ENCODE peak calls at places on chromosome 13, in four cellular contexts. One of them, this sample, is unnamed.

GRCh38 chr13:114311387-114311786 is 2.9 kb upstream of the CHAMP1 start:
- ATAC-seq in activated CD8-positive, alpha-beta T cell treated with anti-CD3 and anti-CD28 coated beads for 36 hours: no peak
- ATAC-seq in aorta: no peak
- ATAC-seq in lower lobe of right lung: no peak
- ATAC-seq in this sample: no peak

GRCh38 chr13:43272866-43273265 is 249.5 kb downstream of the DNAJC15 start:
- ATAC-seq in aorta: no peak
- ATAC-seq in activated CD8-positive, alpha-beta T cell treated with anti-CD3 and anti-CD28 coated beads for 36 hours: no peak
- ATAC-seq in lower lobe of right lung: no peak
- ATAC-seq in this sample: no peak

GRCh38 chr13:97005631-97006262 is 11.5 kb upstream of the OXGR1 start:
- ATAC-seq in aorta: no peak
- ATAC-seq in lower lobe of right lung: no peak
- ATAC-seq in activated CD8-positive, alpha-beta T cell treated with anti-CD3 and anti-CD28 coated beads for 36 hours: no peak
- ATAC-seq in this sample: no peak

GRCh38 chr13:78589206-78589605 is 14.1 kb downstream of the POU4F1 start:
- ATAC-seq in lower lobe of right lung: no peak
- ATAC-seq in aorta: peak; percentile 50
- ATAC-seq in activated CD8-positive, alpha-beta T cell treated with anti-CD3 and anti-CD28 coated beads for 36 hours: no peak
- ATAC-seq in this sample: no peak

GRCh38 chr13:45167611-45168554 is 33.0 kb downstream of the KCTD4 start:
- ATAC-seq in aorta: no peak
- ATAC-seq in lower lobe of right lung: peak; percentile 93
- ATAC-seq in activated CD8-positive, alpha-beta T cell treated with anti-CD3 and anti-CD28 coated beads for 36 hours: no peak
- ATAC-seq in this sample: no peak

GRCh38 chr13:53028637-53029121 is at the start of gene OLFM4:
- ATAC-seq in lower lobe of right lung: no peak
- ATAC-seq in aorta: no peak
- ATAC-seq in activated CD8-positive, alpha-beta T cell treated with anti-CD3 and anti-CD28 coated beads for 36 hours: no peak
- ATAC-seq in this sample: no peak

GRCh38 chr13:104750377-104750776 is 1684.2 kb upstream of the SLC10A2 start:
- ATAC-seq in activated CD8-positive, alpha-beta T cell treated with anti-CD3 and anti-CD28 coated beads for 36 hours: no peak
- ATAC-seq in aorta: no peak
- ATAC-seq in lower lobe of right lung: no peak
- ATAC-seq in this sample: no peak

GRCh38 chr13:44868397-44868796 is 120.9 kb downstream of the NUFIP1 start:
- ATAC-seq in lower lobe of right lung: no peak
- ATAC-seq in activated CD8-positive, alpha-beta T cell treated with anti-CD3 and anti-CD28 coated beads for 36 hours: peak; percentile 49
- ATAC-seq in aorta: no peak
- ATAC-seq in this sample: peak; percentile 93

GRCh38 chr13:98586400-98587144 is 9.7 kb upstream of the STK24 start:
- ATAC-seq in activated CD8-positive, alpha-beta T cell treated with anti-CD3 and anti-CD28 coated beads for 36 hours: peak; percentile 58
- ATAC-seq in aorta: no peak
- ATAC-seq in lower lobe of right lung: no peak
- ATAC-seq in this sample: peak; percentile 62

GRCh38 chr13:46168341-46168740 is 13.6 kb downstream of the LCP1 start:
- ATAC-seq in aorta: peak; percentile 67
- ATAC-seq in activated CD8-positive, alpha-beta T cell treated with anti-CD3 and anti-CD28 coated beads for 36 hours: peak; percentile 38
- ATAC-seq in lower lobe of right lung: peak; percentile 74
- ATAC-seq in this sample: peak; percentile 49

GRCh38 chr13:76336889-76337844 is 549.0 kb downstream of the KCTD12 start:
- ATAC-seq in aorta: no peak
- ATAC-seq in lower lobe of right lung: no peak
- ATAC-seq in activated CD8-positive, alpha-beta T cell treated with anti-CD3 and anti-CD28 coated beads for 36 hours: no peak
- ATAC-seq in this sample: no peak

GRCh38 chr13:33153421-33154381 is 131.9 kb downstream of the STARD13 start:
- ATAC-seq in aorta: peak; percentile 77
- ATAC-seq in activated CD8-positive, alpha-beta T cell treated with anti-CD3 and anti-CD28 coated beads for 36 hours: no peak
- ATAC-seq in lower lobe of right lung: peak; percentile 48
- ATAC-seq in this sample: no peak

GRCh38 chr13:49533586-49534269 is 38.0 kb downstream of the PHF11 start:
- ATAC-seq in lower lobe of right lung: no peak
- ATAC-seq in aorta: no peak
- ATAC-seq in activated CD8-positive, alpha-beta T cell treated with anti-CD3 and anti-CD28 coated beads for 36 hours: no peak
- ATAC-seq in this sample: no peak

GRCh38 chr13:111663505-111663904 is 343.1 kb downstream of the TEX29 start:
- ATAC-seq in lower lobe of right lung: no peak
- ATAC-seq in aorta: no peak
- ATAC-seq in activated CD8-positive, alpha-beta T cell treated with anti-CD3 and anti-CD28 coated beads for 36 hours: no peak
- ATAC-seq in this sample: no peak

GRCh38 chr13:112958127-112958989 is 10.7 kb upstream of the MCF2L start:
- ATAC-seq in aorta: no peak
- ATAC-seq in lower lobe of right lung: no peak
- ATAC-seq in activated CD8-positive, alpha-beta T cell treated with anti-CD3 and anti-CD28 coated beads for 36 hours: no peak
- ATAC-seq in this sample: no peak

GRCh38 chr13:71303144-71303543 is 563.9 kb downstream of the DACH1 start:
- ATAC-seq in activated CD8-positive, alpha-beta T cell treated with anti-CD3 and anti-CD28 coated beads for 36 hours: no peak
- ATAC-seq in aorta: no peak
- ATAC-seq in lower lobe of right lung: no peak
- ATAC-seq in this sample: no peak

GRCh38 chr13:108755084-108755483 is 125.7 kb downstream of the MYO16 start:
- ATAC-seq in aorta: no peak
- ATAC-seq in lower lobe of right lung: no peak
- ATAC-seq in activated CD8-positive, alpha-beta T cell treated with anti-CD3 and anti-CD28 coated beads for 36 hours: no peak
- ATAC-seq in this sample: no peak

GRCh38 chr13:22141636-22142035 is 470.8 kb downstream of the FGF9 start:
- ATAC-seq in lower lobe of right lung: no peak
- ATAC-seq in aorta: no peak
- ATAC-seq in activated CD8-positive, alpha-beta T cell treated with anti-CD3 and anti-CD28 coated beads for 36 hours: peak; percentile 60
- ATAC-seq in this sample: peak; percentile 59

GRCh38 chr13:103638706-103639105 is 572.5 kb upstream of the SLC10A2 start:
- ATAC-seq in aorta: no peak
- ATAC-seq in lower lobe of right lung: no peak
- ATAC-seq in activated CD8-positive, alpha-beta T cell treated with anti-CD3 and anti-CD28 coated beads for 36 hours: no peak
- ATAC-seq in this sample: no peak

GRCh38 chr13:74229242-74229641 is 95.0 kb upstream of the KLF12 start:
- ATAC-seq in activated CD8-positive, alpha-beta T cell treated with anti-CD3 and anti-CD28 coated beads for 36 hours: no peak
- ATAC-seq in lower lobe of right lung: no peak
- ATAC-seq in aorta: no peak
- ATAC-seq in this sample: no peak

GRCh38 chr13:28753208-28753892 is 34.6 kb upstream of the SLC46A3 start:
- ATAC-seq in activated CD8-positive, alpha-beta T cell treated with anti-CD3 and anti-CD28 coated beads for 36 hours: no peak
- ATAC-seq in aorta: peak; percentile 86
- ATAC-seq in lower lobe of right lung: peak; percentile 85
- ATAC-seq in this sample: no peak

GRCh38 chr13:26475176-26476110 is 82.0 kb upstream of the WASF3 start:
- ATAC-seq in aorta: no peak
- ATAC-seq in activated CD8-positive, alpha-beta T cell treated with anti-CD3 and anti-CD28 coated beads for 36 hours: no peak
- ATAC-seq in lower lobe of right lung: peak; percentile 46
- ATAC-seq in this sample: no peak

GRCh38 chr13:113488283-113488682 is 2.2 kb downstream of the DCUN1D2 start:
- ATAC-seq in activated CD8-positive, alpha-beta T cell treated with anti-CD3 and anti-CD28 coated beads for 36 hours: no peak
- ATAC-seq in aorta: no peak
- ATAC-seq in lower lobe of right lung: no peak
- ATAC-seq in this sample: no peak

GRCh38 chr13:94481966-94482365 is 2.5 kb upstream of the DCT start:
- ATAC-seq in activated CD8-positive, alpha-beta T cell treated with anti-CD3 and anti-CD28 coated beads for 36 hours: no peak
- ATAC-seq in lower lobe of right lung: no peak
- ATAC-seq in aorta: no peak
- ATAC-seq in this sample: no peak

GRCh38 chr13:24500977-24501376 is 11.6 kb downstream of the PARP4 start:
- ATAC-seq in aorta: no peak
- ATAC-seq in lower lobe of right lung: no peak
- ATAC-seq in activated CD8-positive, alpha-beta T cell treated with anti-CD3 and anti-CD28 coated beads for 36 hours: peak; percentile 62
- ATAC-seq in this sample: peak; percentile 63

GRCh38 chr13:103291693-103292572 is 225.7 kb upstream of the SLC10A2 start:
- ATAC-seq in aorta: no peak
- ATAC-seq in activated CD8-positive, alpha-beta T cell treated with anti-CD3 and anti-CD28 coated beads for 36 hours: no peak
- ATAC-seq in lower lobe of right lung: no peak
- ATAC-seq in this sample: no peak

GRCh38 chr13:76292031-76292430 is 594.2 kb downstream of the KCTD12 start:
- ATAC-seq in lower lobe of right lung: no peak
- ATAC-seq in activated CD8-positive, alpha-beta T cell treated with anti-CD3 and anti-CD28 coated beads for 36 hours: no peak
- ATAC-seq in aorta: no peak
- ATAC-seq in this sample: no peak

GRCh38 chr13:31797154-31797775 is 57.9 kb downstream of the RXFP2 start:
- ATAC-seq in activated CD8-positive, alpha-beta T cell treated with anti-CD3 and anti-CD28 coated beads for 36 hours: no peak
- ATAC-seq in lower lobe of right lung: no peak
- ATAC-seq in aorta: no peak
- ATAC-seq in this sample: no peak

GRCh38 chr13:23348270-23349126 is 85.0 kb downstream of the SACS start:
- ATAC-seq in lower lobe of right lung: no peak
- ATAC-seq in aorta: no peak
- ATAC-seq in activated CD8-positive, alpha-beta T cell treated with anti-CD3 and anti-CD28 coated beads for 36 hours: no peak
- ATAC-seq in this sample: no peak

GRCh38 chr13:113404366-113404722 is 40.4 kb upstream of the GRTP1 start:
- ATAC-seq in activated CD8-positive, alpha-beta T cell treated with anti-CD3 and anti-CD28 coated beads for 36 hours: no peak
- ATAC-seq in lower lobe of right lung: no peak
- ATAC-seq in aorta: no peak
- ATAC-seq in this sample: no peak

GRCh38 chr13:46166947-46167610 is 14.9 kb downstream of the LCP1 start:
- ATAC-seq in aorta: no peak
- ATAC-seq in lower lobe of right lung: no peak
- ATAC-seq in activated CD8-positive, alpha-beta T cell treated with anti-CD3 and anti-CD28 coated beads for 36 hours: no peak
- ATAC-seq in this sample: no peak